ENCODE peak calls at places on chromosomes 16 and 17, in nine cellular contexts. One of them, this sample, is unnamed.

GRCh38 chr17:75326587-75326955 is 37.3 kb upstream of the SLC25A19 start:
- DNase-seq in iPS-NIHi11: no peak
- DNase-seq in activated T-cell treated with anti-CD3 and anti-CD28 coated beads, Interleukin-2, amount 50 U/mL, for 72 hours: no peak
- DNase-seq in neural crest cell: no peak
- DNase-seq in cardiac fibroblast: no peak
- DNase-seq in SJSA1: no peak
- DNase-seq in nucleus accumbens: no peak
- DNase-seq in adipocyte: no peak
- DNase-seq in activated effector memory CD4-positive, alpha-beta T cell treated with anti-CD3 and anti-CD28 coated beads, Interleukin-2, amount 50 U/mL, for 16 hours: no peak
- DNase-seq in this sample: no peak

GRCh38 chr16:51181495-51181795 is 30.4 kb upstream of the SALL1 start:
- DNase-seq in neural crest cell: peak
- DNase-seq in SJSA1: peak
- DNase-seq in adipocyte: no peak
- DNase-seq in cardiac fibroblast: no peak
- DNase-seq in iPS-NIHi11: peak
- DNase-seq in activated T-cell treated with anti-CD3 and anti-CD28 coated beads, Interleukin-2, amount 50 U/mL, for 72 hours: no peak
- DNase-seq in activated effector memory CD4-positive, alpha-beta T cell treated with anti-CD3 and anti-CD28 coated beads, Interleukin-2, amount 50 U/mL, for 16 hours: no peak
- DNase-seq in nucleus accumbens: no peak
- DNase-seq in this sample: no peak

GRCh38 chr17:21283482-21284318 is 811 bp upstream of the MAP2K3 start:
- DNase-seq in cardiac fibroblast: peak
- DNase-seq in iPS-NIHi11: no peak
- DNase-seq in activated T-cell treated with anti-CD3 and anti-CD28 coated beads, Interleukin-2, amount 50 U/mL, for 72 hours: no peak
- DNase-seq in adipocyte: no peak
- DNase-seq in activated effector memory CD4-positive, alpha-beta T cell treated with anti-CD3 and anti-CD28 coated beads, Interleukin-2, amount 50 U/mL, for 16 hours: no peak
- DNase-seq in SJSA1: no peak
- DNase-seq in neural crest cell: no peak
- DNase-seq in nucleus accumbens: no peak
- DNase-seq in this sample: no peak

GRCh38 chr17:60664022-60664421 is 13.6 kb upstream of the BCAS3 start:
- DNase-seq in iPS-NIHi11: no peak
- DNase-seq in nucleus accumbens: no peak
- DNase-seq in SJSA1: no peak
- DNase-seq in activated effector memory CD4-positive, alpha-beta T cell treated with anti-CD3 and anti-CD28 coated beads, Interleukin-2, amount 50 U/mL, for 16 hours: no peak
- DNase-seq in neural crest cell: no peak
- DNase-seq in adipocyte: peak
- DNase-seq in activated T-cell treated with anti-CD3 and anti-CD28 coated beads, Interleukin-2, amount 50 U/mL, for 72 hours: no peak
- DNase-seq in cardiac fibroblast: peak
- DNase-seq in this sample: no peak

GRCh38 chr17:31061678-31062077 is 33.1 kb upstream of the NF1 start:
- DNase-seq in activated T-cell treated with anti-CD3 and anti-CD28 coated beads, Interleukin-2, amount 50 U/mL, for 72 hours: peak
- DNase-seq in iPS-NIHi11: peak
- DNase-seq in cardiac fibroblast: no peak
- DNase-seq in SJSA1: no peak
- DNase-seq in adipocyte: no peak
- DNase-seq in activated effector memory CD4-positive, alpha-beta T cell treated with anti-CD3 and anti-CD28 coated beads, Interleukin-2, amount 50 U/mL, for 16 hours: no peak
- DNase-seq in nucleus accumbens: no peak
- DNase-seq in neural crest cell: no peak
- DNase-seq in this sample: no peak

GRCh38 chr16:17510532-17510931 is 39.8 kb upstream of the XYLT1 start:
- DNase-seq in activated T-cell treated with anti-CD3 and anti-CD28 coated beads, Interleukin-2, amount 50 U/mL, for 72 hours: no peak
- DNase-seq in iPS-NIHi11: no peak
- DNase-seq in nucleus accumbens: no peak
- DNase-seq in activated effector memory CD4-positive, alpha-beta T cell treated with anti-CD3 and anti-CD28 coated beads, Interleukin-2, amount 50 U/mL, for 16 hours: no peak
- DNase-seq in adipocyte: no peak
- DNase-seq in cardiac fibroblast: peak
- DNase-seq in SJSA1: no peak
- DNase-seq in neural crest cell: no peak
- DNase-seq in this sample: no peak

GRCh38 chr16:508884-509736 is 18.4 kb upstream of the CAPN15 start:
- DNase-seq in iPS-NIHi11: no peak
- DNase-seq in neural crest cell: no peak
- DNase-seq in nucleus accumbens: no peak
- DNase-seq in activated T-cell treated with anti-CD3 and anti-CD28 coated beads, Interleukin-2, amount 50 U/mL, for 72 hours: no peak
- DNase-seq in cardiac fibroblast: peak
- DNase-seq in activated effector memory CD4-positive, alpha-beta T cell treated with anti-CD3 and anti-CD28 coated beads, Interleukin-2, amount 50 U/mL, for 16 hours: no peak
- DNase-seq in adipocyte: no peak
- DNase-seq in SJSA1: no peak
- DNase-seq in this sample: peak

GRCh38 chr17:63760771-63761539 is 12.4 kb downstream of the CCDC47 start:
- DNase-seq in neural crest cell: no peak
- DNase-seq in activated T-cell treated with anti-CD3 and anti-CD28 coated beads, Interleukin-2, amount 50 U/mL, for 72 hours: peak
- DNase-seq in nucleus accumbens: no peak
- DNase-seq in activated effector memory CD4-positive, alpha-beta T cell treated with anti-CD3 and anti-CD28 coated beads, Interleukin-2, amount 50 U/mL, for 16 hours: no peak
- DNase-seq in iPS-NIHi11: no peak
- DNase-seq in SJSA1: no peak
- DNase-seq in adipocyte: no peak
- DNase-seq in cardiac fibroblast: no peak
- DNase-seq in this sample: no peak

GRCh38 chr16:66273644-66274334 is 92.7 kb upstream of the CDH5 start:
- DNase-seq in SJSA1: peak
- DNase-seq in iPS-NIHi11: peak
- DNase-seq in neural crest cell: no peak
- DNase-seq in adipocyte: peak
- DNase-seq in activated T-cell treated with anti-CD3 and anti-CD28 coated beads, Interleukin-2, amount 50 U/mL, for 72 hours: no peak
- DNase-seq in cardiac fibroblast: peak
- DNase-seq in activated effector memory CD4-positive, alpha-beta T cell treated with anti-CD3 and anti-CD28 coated beads, Interleukin-2, amount 50 U/mL, for 16 hours: peak
- DNase-seq in nucleus accumbens: no peak
- DNase-seq in this sample: no peak

GRCh38 chr17:76171701-76172100 is 30.7 kb upstream of the FOXJ1 start:
- DNase-seq in activated T-cell treated with anti-CD3 and anti-CD28 coated beads, Interleukin-2, amount 50 U/mL, for 72 hours: no peak
- DNase-seq in adipocyte: no peak
- DNase-seq in SJSA1: no peak
- DNase-seq in neural crest cell: no peak
- DNase-seq in activated effector memory CD4-positive, alpha-beta T cell treated with anti-CD3 and anti-CD28 coated beads, Interleukin-2, amount 50 U/mL, for 16 hours: no peak
- DNase-seq in iPS-NIHi11: no peak
- DNase-seq in cardiac fibroblast: no peak
- DNase-seq in nucleus accumbens: no peak
- DNase-seq in this sample: no peak

GRCh38 chr17:17313350-17313991 is 10.3 kb downstream of the NT5M start:
- DNase-seq in adipocyte: no peak
- DNase-seq in neural crest cell: no peak
- DNase-seq in cardiac fibroblast: peak
- DNase-seq in activated T-cell treated with anti-CD3 and anti-CD28 coated beads, Interleukin-2, amount 50 U/mL, for 72 hours: peak
- DNase-seq in nucleus accumbens: peak
- DNase-seq in iPS-NIHi11: peak
- DNase-seq in SJSA1: no peak
- DNase-seq in activated effector memory CD4-positive, alpha-beta T cell treated with anti-CD3 and anti-CD28 coated beads, Interleukin-2, amount 50 U/mL, for 16 hours: peak
- DNase-seq in this sample: peak

GRCh38 chr17:79340771-79341528 is 266.3 kb downstream of the ENGASE start:
- DNase-seq in activated effector memory CD4-positive, alpha-beta T cell treated with anti-CD3 and anti-CD28 coated beads, Interleukin-2, amount 50 U/mL, for 16 hours: no peak
- DNase-seq in neural crest cell: no peak
- DNase-seq in nucleus accumbens: no peak
- DNase-seq in SJSA1: no peak
- DNase-seq in activated T-cell treated with anti-CD3 and anti-CD28 coated beads, Interleukin-2, amount 50 U/mL, for 72 hours: no peak
- DNase-seq in iPS-NIHi11: no peak
- DNase-seq in cardiac fibroblast: no peak
- DNase-seq in adipocyte: peak
- DNase-seq in this sample: peak

GRCh38 chr17:66580601-66581385 is 254.1 kb upstream of the CACNG5 start:
- DNase-seq in neural crest cell: no peak
- DNase-seq in SJSA1: no peak
- DNase-seq in activated T-cell treated with anti-CD3 and anti-CD28 coated beads, Interleukin-2, amount 50 U/mL, for 72 hours: no peak
- DNase-seq in iPS-NIHi11: no peak
- DNase-seq in adipocyte: peak
- DNase-seq in nucleus accumbens: no peak
- DNase-seq in cardiac fibroblast: peak
- DNase-seq in activated effector memory CD4-positive, alpha-beta T cell treated with anti-CD3 and anti-CD28 coated beads, Interleukin-2, amount 50 U/mL, for 16 hours: no peak
- DNase-seq in this sample: no peak

GRCh38 chr17:17723354-17724261 is 42.4 kb downstream of the RAI1 start:
- DNase-seq in activated T-cell treated with anti-CD3 and anti-CD28 coated beads, Interleukin-2, amount 50 U/mL, for 72 hours: peak
- DNase-seq in nucleus accumbens: peak
- DNase-seq in adipocyte: peak
- DNase-seq in SJSA1: peak
- DNase-seq in cardiac fibroblast: peak
- DNase-seq in neural crest cell: peak
- DNase-seq in iPS-NIHi11: peak
- DNase-seq in activated effector memory CD4-positive, alpha-beta T cell treated with anti-CD3 and anti-CD28 coated beads, Interleukin-2, amount 50 U/mL, for 16 hours: no peak
- DNase-seq in this sample: no peak

GRCh38 chr16:12646490-12647274 is 157.0 kb downstream of the CPPED1 start:
- DNase-seq in activated T-cell treated with anti-CD3 and anti-CD28 coated beads, Interleukin-2, amount 50 U/mL, for 72 hours: peak
- DNase-seq in nucleus accumbens: peak
- DNase-seq in neural crest cell: no peak
- DNase-seq in adipocyte: peak
- DNase-seq in iPS-NIHi11: no peak
- DNase-seq in cardiac fibroblast: no peak
- DNase-seq in activated effector memory CD4-positive, alpha-beta T cell treated with anti-CD3 and anti-CD28 coated beads, Interleukin-2, amount 50 U/mL, for 16 hours: peak
- DNase-seq in SJSA1: no peak
- DNase-seq in this sample: peak

GRCh38 chr16:51327001-51327400 is 175.9 kb upstream of the SALL1 start:
- DNase-seq in nucleus accumbens: no peak
- DNase-seq in SJSA1: no peak
- DNase-seq in adipocyte: peak
- DNase-seq in iPS-NIHi11: no peak
- DNase-seq in neural crest cell: no peak
- DNase-seq in cardiac fibroblast: peak
- DNase-seq in activated effector memory CD4-positive, alpha-beta T cell treated with anti-CD3 and anti-CD28 coated beads, Interleukin-2, amount 50 U/mL, for 16 hours: no peak
- DNase-seq in activated T-cell treated with anti-CD3 and anti-CD28 coated beads, Interleukin-2, amount 50 U/mL, for 72 hours: no peak
- DNase-seq in this sample: no peak

GRCh38 chr17:9817086-9817485 is 4.8 kb downstream of the GSG1L2 start:
- DNase-seq in iPS-NIHi11: peak
- DNase-seq in nucleus accumbens: peak
- DNase-seq in adipocyte: peak
- DNase-seq in cardiac fibroblast: no peak
- DNase-seq in activated effector memory CD4-positive, alpha-beta T cell treated with anti-CD3 and anti-CD28 coated beads, Interleukin-2, amount 50 U/mL, for 16 hours: no peak
- DNase-seq in neural crest cell: peak
- DNase-seq in SJSA1: no peak
- DNase-seq in activated T-cell treated with anti-CD3 and anti-CD28 coated beads, Interleukin-2, amount 50 U/mL, for 72 hours: no peak
- DNase-seq in this sample: peak

GRCh38 chr17:4850236-4850635 is 17.1 kb downstream of the MINK1 start:
- DNase-seq in iPS-NIHi11: no peak
- DNase-seq in neural crest cell: no peak
- DNase-seq in activated effector memory CD4-positive, alpha-beta T cell treated with anti-CD3 and anti-CD28 coated beads, Interleukin-2, amount 50 U/mL, for 16 hours: no peak
- DNase-seq in SJSA1: no peak
- DNase-seq in adipocyte: no peak
- DNase-seq in activated T-cell treated with anti-CD3 and anti-CD28 coated beads, Interleukin-2, amount 50 U/mL, for 72 hours: no peak
- DNase-seq in nucleus accumbens: no peak
- DNase-seq in cardiac fibroblast: no peak
- DNase-seq in this sample: no peak

GRCh38 chr16:25106567-25107465 is 4.7 kb upstream of the LCMT1 start:
- DNase-seq in SJSA1: peak
- DNase-seq in activated effector memory CD4-positive, alpha-beta T cell treated with anti-CD3 and anti-CD28 coated beads, Interleukin-2, amount 50 U/mL, for 16 hours: peak
- DNase-seq in adipocyte: peak
- DNase-seq in iPS-NIHi11: peak
- DNase-seq in nucleus accumbens: peak
- DNase-seq in cardiac fibroblast: peak
- DNase-seq in activated T-cell treated with anti-CD3 and anti-CD28 coated beads, Interleukin-2, amount 50 U/mL, for 72 hours: peak
- DNase-seq in neural crest cell: peak
- DNase-seq in this sample: peak

GRCh38 chr16:12057276-12057675 is 80.7 kb downstream of the SNX29 start:
- DNase-seq in SJSA1: no peak
- DNase-seq in adipocyte: peak
- DNase-seq in neural crest cell: no peak
- DNase-seq in iPS-NIHi11: no peak
- DNase-seq in nucleus accumbens: peak
- DNase-seq in cardiac fibroblast: peak
- DNase-seq in activated effector memory CD4-positive, alpha-beta T cell treated with anti-CD3 and anti-CD28 coated beads, Interleukin-2, amount 50 U/mL, for 16 hours: no peak
- DNase-seq in activated T-cell treated with anti-CD3 and anti-CD28 coated beads, Interleukin-2, amount 50 U/mL, for 72 hours: no peak
- DNase-seq in this sample: peak

GRCh38 chr16:56611281-56611833 is 3.0 kb downstream of the MT2A start:
- DNase-seq in iPS-NIHi11: no peak
- DNase-seq in adipocyte: peak
- DNase-seq in activated T-cell treated with anti-CD3 and anti-CD28 coated beads, Interleukin-2, amount 50 U/mL, for 72 hours: no peak
- DNase-seq in nucleus accumbens: no peak
- DNase-seq in activated effector memory CD4-positive, alpha-beta T cell treated with anti-CD3 and anti-CD28 coated beads, Interleukin-2, amount 50 U/mL, for 16 hours: no peak
- DNase-seq in neural crest cell: no peak
- DNase-seq in SJSA1: no peak
- DNase-seq in cardiac fibroblast: peak
- DNase-seq in this sample: peak

GRCh38 chr17:19654901-19655300 is 6.3 kb downstream of the ALDH3A2 start:
- DNase-seq in cardiac fibroblast: no peak
- DNase-seq in activated effector memory CD4-positive, alpha-beta T cell treated with anti-CD3 and anti-CD28 coated beads, Interleukin-2, amount 50 U/mL, for 16 hours: no peak
- DNase-seq in neural crest cell: no peak
- DNase-seq in nucleus accumbens: no peak
- DNase-seq in adipocyte: no peak
- DNase-seq in SJSA1: no peak
- DNase-seq in activated T-cell treated with anti-CD3 and anti-CD28 coated beads, Interleukin-2, amount 50 U/mL, for 72 hours: no peak
- DNase-seq in iPS-NIHi11: no peak
- DNase-seq in this sample: no peak

GRCh38 chr17:37506678-37507077 is 17.0 kb downstream of the DUSP14 start:
- DNase-seq in iPS-NIHi11: peak
- DNase-seq in nucleus accumbens: peak
- DNase-seq in activated T-cell treated with anti-CD3 and anti-CD28 coated beads, Interleukin-2, amount 50 U/mL, for 72 hours: no peak
- DNase-seq in cardiac fibroblast: peak
- DNase-seq in adipocyte: peak
- DNase-seq in neural crest cell: peak
- DNase-seq in SJSA1: no peak
- DNase-seq in activated effector memory CD4-positive, alpha-beta T cell treated with anti-CD3 and anti-CD28 coated beads, Interleukin-2, amount 50 U/mL, for 16 hours: no peak
- DNase-seq in this sample: peak

GRCh38 chr16:8962393-8963009 is 1.2 kb downstream of the USP7 start:
- DNase-seq in activated effector memory CD4-positive, alpha-beta T cell treated with anti-CD3 and anti-CD28 coated beads, Interleukin-2, amount 50 U/mL, for 16 hours: peak
- DNase-seq in nucleus accumbens: peak
- DNase-seq in activated T-cell treated with anti-CD3 and anti-CD28 coated beads, Interleukin-2, amount 50 U/mL, for 72 hours: peak
- DNase-seq in SJSA1: no peak
- DNase-seq in iPS-NIHi11: peak
- DNase-seq in adipocyte: peak
- DNase-seq in neural crest cell: no peak
- DNase-seq in cardiac fibroblast: no peak
- DNase-seq in this sample: no peak

GRCh38 chr17:69468211-69468610 is 53.7 kb downstream of the MAP2K6 start:
- DNase-seq in activated T-cell treated with anti-CD3 and anti-CD28 coated beads, Interleukin-2, amount 50 U/mL, for 72 hours: no peak
- DNase-seq in SJSA1: no peak
- DNase-seq in nucleus accumbens: no peak
- DNase-seq in neural crest cell: no peak
- DNase-seq in cardiac fibroblast: no peak
- DNase-seq in iPS-NIHi11: no peak
- DNase-seq in adipocyte: no peak
- DNase-seq in activated effector memory CD4-positive, alpha-beta T cell treated with anti-CD3 and anti-CD28 coated beads, Interleukin-2, amount 50 U/mL, for 16 hours: no peak
- DNase-seq in this sample: no peak

GRCh38 chr17:2749058-2749783 is at the start of gene CCDC92B:
- DNase-seq in cardiac fibroblast: no peak
- DNase-seq in adipocyte: no peak
- DNase-seq in SJSA1: no peak
- DNase-seq in activated T-cell treated with anti-CD3 and anti-CD28 coated beads, Interleukin-2, amount 50 U/mL, for 72 hours: no peak
- DNase-seq in activated effector memory CD4-positive, alpha-beta T cell treated with anti-CD3 and anti-CD28 coated beads, Interleukin-2, amount 50 U/mL, for 16 hours: no peak
- DNase-seq in neural crest cell: no peak
- DNase-seq in nucleus accumbens: no peak
- DNase-seq in iPS-NIHi11: peak
- DNase-seq in this sample: no peak

GRCh38 chr17:62966426-62967110 is 533 bp downstream of the TANC2 start:
- DNase-seq in SJSA1: no peak
- DNase-seq in activated effector memory CD4-positive, alpha-beta T cell treated with anti-CD3 and anti-CD28 coated beads, Interleukin-2, amount 50 U/mL, for 16 hours: peak
- DNase-seq in adipocyte: peak
- DNase-seq in cardiac fibroblast: peak
- DNase-seq in iPS-NIHi11: peak
- DNase-seq in neural crest cell: peak
- DNase-seq in activated T-cell treated with anti-CD3 and anti-CD28 coated beads, Interleukin-2, amount 50 U/mL, for 72 hours: peak
- DNase-seq in nucleus accumbens: peak
- DNase-seq in this sample: no peak

GRCh38 chr16:8675183-8676159 is 1.1 kb downstream of the ABAT start:
- DNase-seq in cardiac fibroblast: no peak
- DNase-seq in iPS-NIHi11: no peak
- DNase-seq in adipocyte: no peak
- DNase-seq in activated T-cell treated with anti-CD3 and anti-CD28 coated beads, Interleukin-2, amount 50 U/mL, for 72 hours: peak
- DNase-seq in nucleus accumbens: no peak
- DNase-seq in SJSA1: no peak
- DNase-seq in neural crest cell: no peak
- DNase-seq in activated effector memory CD4-positive, alpha-beta T cell treated with anti-CD3 and anti-CD28 coated beads, Interleukin-2, amount 50 U/mL, for 16 hours: peak
- DNase-seq in this sample: no peak

GRCh38 chr17:46061435-46061834 is 62.4 kb downstream of the STH start:
- DNase-seq in neural crest cell: no peak
- DNase-seq in adipocyte: peak
- DNase-seq in SJSA1: no peak
- DNase-seq in cardiac fibroblast: peak
- DNase-seq in activated T-cell treated with anti-CD3 and anti-CD28 coated beads, Interleukin-2, amount 50 U/mL, for 72 hours: no peak
- DNase-seq in nucleus accumbens: no peak
- DNase-seq in activated effector memory CD4-positive, alpha-beta T cell treated with anti-CD3 and anti-CD28 coated beads, Interleukin-2, amount 50 U/mL, for 16 hours: no peak
- DNase-seq in iPS-NIHi11: peak
- DNase-seq in this sample: no peak

GRCh38 chr17:44794699-44795413 is 35.2 kb downstream of the GJC1 start:
- DNase-seq in neural crest cell: no peak
- DNase-seq in activated effector memory CD4-positive, alpha-beta T cell treated with anti-CD3 and anti-CD28 coated beads, Interleukin-2, amount 50 U/mL, for 16 hours: no peak
- DNase-seq in cardiac fibroblast: peak
- DNase-seq in nucleus accumbens: no peak
- DNase-seq in iPS-NIHi11: no peak
- DNase-seq in SJSA1: peak
- DNase-seq in adipocyte: peak
- DNase-seq in activated T-cell treated with anti-CD3 and anti-CD28 coated beads, Interleukin-2, amount 50 U/mL, for 72 hours: no peak
- DNase-seq in this sample: no peak

GRCh38 chr17:79917902-79918484 is 78.8 kb upstream of the CBX4 start:
- DNase-seq in nucleus accumbens: no peak
- DNase-seq in neural crest cell: no peak
- DNase-seq in iPS-NIHi11: no peak
- DNase-seq in cardiac fibroblast: no peak
- DNase-seq in SJSA1: no peak
- DNase-seq in adipocyte: no peak
- DNase-seq in activated effector memory CD4-positive, alpha-beta T cell treated with anti-CD3 and anti-CD28 coated beads, Interleukin-2, amount 50 U/mL, for 16 hours: no peak
- DNase-seq in activated T-cell treated with anti-CD3 and anti-CD28 coated beads, Interleukin-2, amount 50 U/mL, for 72 hours: no peak
- DNase-seq in this sample: no peak